ENCODE peak calls at places on chromosomes 16 and 17, in nine cellular contexts. One of them, this sample, is unnamed.

GRCh38 chr16:11624645-11625607 is 38.2 kb upstream of the LITAF start:
- DNase-seq in A549: no peak
- DNase-seq in lower leg skin: no peak
- DNase-seq in B cell: no peak
- DNase-seq in uterus: no peak
- DNase-seq in colonic mucosa: no peak
- DNase-seq in cardiac muscle cell: no peak
- DNase-seq in progenitor cell of endocrine pancreas: no peak
- DNase-seq in stomach: no peak
- DNase-seq in this sample: no peak

GRCh38 chr17:40555296-40556190 is 9.7 kb downstream of the CCR7 start:
- DNase-seq in cardiac muscle cell: no peak
- DNase-seq in lower leg skin: peak
- DNase-seq in B cell: peak
- DNase-seq in stomach: peak
- DNase-seq in progenitor cell of endocrine pancreas: peak
- DNase-seq in uterus: peak
- DNase-seq in A549: no peak
- DNase-seq in colonic mucosa: no peak
- DNase-seq in this sample: no peak

GRCh38 chr16:6482861-6483530 is 849.6 kb upstream of the RBFOX1 start:
- DNase-seq in A549: no peak
- DNase-seq in colonic mucosa: no peak
- DNase-seq in lower leg skin: no peak
- DNase-seq in uterus: no peak
- DNase-seq in progenitor cell of endocrine pancreas: no peak
- DNase-seq in B cell: no peak
- DNase-seq in stomach: no peak
- DNase-seq in cardiac muscle cell: no peak
- DNase-seq in this sample: no peak

GRCh38 chr17:44348234-44348987 is 3.3 kb downstream of the GRN start:
- DNase-seq in stomach: no peak
- DNase-seq in lower leg skin: no peak
- DNase-seq in B cell: peak
- DNase-seq in cardiac muscle cell: no peak
- DNase-seq in colonic mucosa: no peak
- DNase-seq in uterus: no peak
- DNase-seq in A549: no peak
- DNase-seq in progenitor cell of endocrine pancreas: no peak
- DNase-seq in this sample: no peak

GRCh38 chr16:82061861-82062525 is 26.9 kb downstream of the HSD17B2 start:
- DNase-seq in progenitor cell of endocrine pancreas: no peak
- DNase-seq in A549: peak
- DNase-seq in colonic mucosa: no peak
- DNase-seq in lower leg skin: no peak
- DNase-seq in cardiac muscle cell: peak
- DNase-seq in uterus: no peak
- DNase-seq in B cell: peak
- DNase-seq in stomach: no peak
- DNase-seq in this sample: no peak

GRCh38 chr17:52930145-52930544 is 771.6 kb upstream of the CA10 start:
- DNase-seq in stomach: no peak
- DNase-seq in A549: no peak
- DNase-seq in B cell: no peak
- DNase-seq in progenitor cell of endocrine pancreas: no peak
- DNase-seq in uterus: no peak
- DNase-seq in cardiac muscle cell: no peak
- DNase-seq in colonic mucosa: no peak
- DNase-seq in lower leg skin: no peak
- DNase-seq in this sample: no peak

GRCh38 chr17:82957469-82957795 is 117.6 kb upstream of the ZNF750 start:
- DNase-seq in stomach: peak
- DNase-seq in lower leg skin: no peak
- DNase-seq in A549: no peak
- DNase-seq in colonic mucosa: no peak
- DNase-seq in progenitor cell of endocrine pancreas: no peak
- DNase-seq in cardiac muscle cell: no peak
- DNase-seq in B cell: no peak
- DNase-seq in uterus: no peak
- DNase-seq in this sample: no peak

GRCh38 chr17:5705081-5705875 is 121.0 kb upstream of the NLRP1 start:
- DNase-seq in colonic mucosa: no peak
- DNase-seq in progenitor cell of endocrine pancreas: no peak
- DNase-seq in lower leg skin: peak
- DNase-seq in uterus: no peak
- DNase-seq in A549: peak
- DNase-seq in B cell: no peak
- DNase-seq in cardiac muscle cell: peak
- DNase-seq in stomach: no peak
- DNase-seq in this sample: peak

GRCh38 chr16:3283525-3284447 is 495 bp downstream of the ZNF263 start:
- DNase-seq in colonic mucosa: no peak
- DNase-seq in B cell: no peak
- DNase-seq in A549: no peak
- DNase-seq in uterus: no peak
- DNase-seq in progenitor cell of endocrine pancreas: peak
- DNase-seq in cardiac muscle cell: no peak
- DNase-seq in stomach: no peak
- DNase-seq in lower leg skin: no peak
- DNase-seq in this sample: peak

GRCh38 chr17:29115906-29116651 is 64.1 kb downstream of the MYO18A start:
- DNase-seq in cardiac muscle cell: peak
- DNase-seq in stomach: no peak
- DNase-seq in B cell: peak
- DNase-seq in lower leg skin: no peak
- DNase-seq in colonic mucosa: no peak
- DNase-seq in uterus: no peak
- DNase-seq in A549: peak
- DNase-seq in progenitor cell of endocrine pancreas: no peak
- DNase-seq in this sample: peak

GRCh38 chr16:77238593-77238992 is 39.4 kb downstream of the SYCE1L start:
- DNase-seq in colonic mucosa: no peak
- DNase-seq in uterus: no peak
- DNase-seq in B cell: no peak
- DNase-seq in A549: no peak
- DNase-seq in cardiac muscle cell: no peak
- DNase-seq in progenitor cell of endocrine pancreas: no peak
- DNase-seq in lower leg skin: no peak
- DNase-seq in stomach: no peak
- DNase-seq in this sample: no peak

GRCh38 chr16:70706948-70707465 is 21.2 kb upstream of the MTSS2 start:
- DNase-seq in lower leg skin: no peak
- DNase-seq in cardiac muscle cell: peak
- DNase-seq in progenitor cell of endocrine pancreas: no peak
- DNase-seq in uterus: peak
- DNase-seq in B cell: no peak
- DNase-seq in stomach: no peak
- DNase-seq in colonic mucosa: no peak
- DNase-seq in A549: peak
- DNase-seq in this sample: no peak

GRCh38 chr17:42253173-42253545 is 23.0 kb downstream of the STAT5B start:
- DNase-seq in progenitor cell of endocrine pancreas: no peak
- DNase-seq in lower leg skin: no peak
- DNase-seq in A549: no peak
- DNase-seq in stomach: no peak
- DNase-seq in colonic mucosa: no peak
- DNase-seq in uterus: no peak
- DNase-seq in cardiac muscle cell: no peak
- DNase-seq in B cell: no peak
- DNase-seq in this sample: no peak

GRCh38 chr17:68368387-68368786 is 77.1 kb downstream of the ARSG start:
- DNase-seq in cardiac muscle cell: no peak
- DNase-seq in progenitor cell of endocrine pancreas: no peak
- DNase-seq in colonic mucosa: no peak
- DNase-seq in A549: no peak
- DNase-seq in uterus: no peak
- DNase-seq in stomach: no peak
- DNase-seq in lower leg skin: no peak
- DNase-seq in B cell: no peak
- DNase-seq in this sample: no peak

GRCh38 chr16:578870-579405 is 9.2 kb downstream of the PIGQ start:
- DNase-seq in cardiac muscle cell: peak
- DNase-seq in colonic mucosa: peak
- DNase-seq in uterus: peak
- DNase-seq in lower leg skin: no peak
- DNase-seq in A549: peak
- DNase-seq in B cell: peak
- DNase-seq in stomach: peak
- DNase-seq in progenitor cell of endocrine pancreas: peak
- DNase-seq in this sample: peak

GRCh38 chr17:78444392-78444791 is 65.9 kb downstream of the PGS1 start:
- DNase-seq in colonic mucosa: no peak
- DNase-seq in lower leg skin: no peak
- DNase-seq in cardiac muscle cell: no peak
- DNase-seq in progenitor cell of endocrine pancreas: no peak
- DNase-seq in uterus: no peak
- DNase-seq in B cell: no peak
- DNase-seq in stomach: no peak
- DNase-seq in A549: no peak
- DNase-seq in this sample: no peak

GRCh38 chr17:78449983-78450382 is 71.5 kb downstream of the PGS1 start:
- DNase-seq in colonic mucosa: no peak
- DNase-seq in B cell: no peak
- DNase-seq in stomach: no peak
- DNase-seq in cardiac muscle cell: no peak
- DNase-seq in progenitor cell of endocrine pancreas: no peak
- DNase-seq in lower leg skin: no peak
- DNase-seq in A549: no peak
- DNase-seq in uterus: no peak
- DNase-seq in this sample: no peak

GRCh38 chr17:78450696-78451344 is 72.4 kb downstream of the PGS1 start:
- DNase-seq in colonic mucosa: no peak
- DNase-seq in lower leg skin: no peak
- DNase-seq in A549: no peak
- DNase-seq in progenitor cell of endocrine pancreas: no peak
- DNase-seq in uterus: no peak
- DNase-seq in cardiac muscle cell: no peak
- DNase-seq in B cell: no peak
- DNase-seq in stomach: no peak
- DNase-seq in this sample: no peak

GRCh38 chr17:78446833-78447232 is 68.4 kb downstream of the PGS1 start:
- DNase-seq in A549: no peak
- DNase-seq in colonic mucosa: no peak
- DNase-seq in B cell: no peak
- DNase-seq in progenitor cell of endocrine pancreas: no peak
- DNase-seq in cardiac muscle cell: no peak
- DNase-seq in stomach: no peak
- DNase-seq in lower leg skin: no peak
- DNase-seq in uterus: no peak
- DNase-seq in this sample: no peak

DNA sequence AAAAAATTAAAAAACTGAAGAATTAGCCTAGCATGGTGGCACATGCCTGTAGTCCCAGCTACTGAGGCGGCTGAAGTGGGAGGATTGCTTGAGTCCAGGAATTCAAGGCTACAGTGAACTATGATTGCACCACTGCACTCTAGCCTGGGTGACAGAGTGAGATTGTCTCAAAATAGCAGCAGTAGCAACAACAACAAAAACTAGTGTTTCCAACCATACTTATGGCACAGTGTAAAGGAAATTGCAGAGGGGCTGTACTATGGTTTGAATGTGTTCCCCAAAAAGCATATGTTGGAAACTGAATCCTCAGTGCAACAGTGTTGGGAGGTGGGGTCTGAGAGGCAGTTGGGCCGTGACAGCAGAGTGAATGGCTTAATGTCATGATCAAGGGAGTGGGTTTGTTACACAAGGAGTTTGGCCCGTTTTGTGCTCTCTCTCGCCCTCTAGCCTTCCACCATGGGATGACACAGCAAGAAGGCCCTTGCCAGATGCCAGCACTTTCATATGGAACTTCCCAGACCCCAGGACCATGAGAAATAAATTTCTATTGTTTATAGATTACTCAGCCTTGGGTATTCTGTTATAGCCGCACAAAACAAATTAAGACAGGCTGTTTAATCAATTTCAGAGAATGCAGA is 70.0 kb downstream of the PGS1 start:
- DNase-seq in uterus: no peak
- DNase-seq in progenitor cell of endocrine pancreas: no peak
- DNase-seq in A549: no peak
- DNase-seq in cardiac muscle cell: peak
- DNase-seq in B cell: no peak
- DNase-seq in stomach: no peak
- DNase-seq in colonic mucosa: no peak
- DNase-seq in lower leg skin: no peak
- DNase-seq in this sample: no peak
- TF ChIP-seq CTCF in uterus: no peak
- TF ChIP-seq CTCF in progenitor cell of endocrine pancreas: peak
- TF ChIP-seq CTCF in A549: no peak
- TF ChIP-seq CTCF in cardiac muscle cell: peak
- TF ChIP-seq CTCF in B cell: no peak
- TF ChIP-seq CTCF in stomach: no peak
- TF ChIP-seq CTCF in colonic mucosa: no peak
- TF ChIP-seq CTCF in lower leg skin: no peak
- TF ChIP-seq CTCF in this sample: peak

GRCh38 chr16:50555892-50556673 is 7.9 kb downstream of the NKD1 start:
- DNase-seq in lower leg skin: no peak
- DNase-seq in colonic mucosa: no peak
- DNase-seq in uterus: no peak
- DNase-seq in stomach: no peak
- DNase-seq in progenitor cell of endocrine pancreas: no peak
- DNase-seq in cardiac muscle cell: no peak
- DNase-seq in A549: no peak
- DNase-seq in B cell: no peak
- DNase-seq in this sample: no peak
- TF ChIP-seq CTCF in lower leg skin: no peak
- TF ChIP-seq CTCF in colonic mucosa: no peak
- TF ChIP-seq CTCF in uterus: no peak
- TF ChIP-seq CTCF in stomach: no peak
- TF ChIP-seq CTCF in progenitor cell of endocrine pancreas: no peak
- TF ChIP-seq CTCF in cardiac muscle cell: no peak
- TF ChIP-seq CTCF in A549: no peak
- TF ChIP-seq CTCF in B cell: no peak
- TF ChIP-seq CTCF in this sample: no peak

DNA sequence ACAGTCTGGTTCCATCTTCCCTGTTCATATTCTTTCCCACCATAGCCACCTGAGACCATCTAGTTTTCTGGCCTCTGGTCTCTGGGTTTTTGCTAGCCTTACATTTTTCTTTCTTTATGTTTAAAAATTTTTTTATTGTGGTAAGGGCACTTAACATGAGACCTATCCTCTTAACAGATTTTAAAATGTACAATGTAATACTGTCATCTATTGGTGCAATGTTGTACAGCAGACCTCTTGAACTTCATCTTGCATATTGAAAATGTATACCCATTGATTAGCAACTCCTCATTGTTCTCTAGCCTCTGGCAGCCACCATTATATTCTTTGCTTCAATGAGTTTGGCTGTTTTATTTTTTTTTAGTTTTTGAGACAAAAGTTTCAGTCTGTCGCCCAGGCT is 39.2 kb downstream of the ITGAM start:
- DNase-seq in lower leg skin: no peak
- DNase-seq in stomach: no peak
- DNase-seq in B cell: no peak
- DNase-seq in uterus: no peak
- DNase-seq in colonic mucosa: no peak
- DNase-seq in A549: no peak
- DNase-seq in progenitor cell of endocrine pancreas: no peak
- DNase-seq in cardiac muscle cell: peak
- DNase-seq in this sample: no peak
- TF ChIP-seq CTCF in lower leg skin: no peak
- TF ChIP-seq CTCF in stomach: no peak
- TF ChIP-seq CTCF in B cell: peak
- TF ChIP-seq CTCF in uterus: no peak
- TF ChIP-seq CTCF in colonic mucosa: peak
- TF ChIP-seq CTCF in A549: peak
- TF ChIP-seq CTCF in progenitor cell of endocrine pancreas: peak
- TF ChIP-seq CTCF in cardiac muscle cell: no peak
- TF ChIP-seq CTCF in this sample: no peak

GRCh38 chr17:16285646-16286008 is 67.6 kb downstream of the CENPV start:
- DNase-seq in A549: no peak
- DNase-seq in B cell: no peak
- DNase-seq in stomach: no peak
- DNase-seq in uterus: no peak
- DNase-seq in progenitor cell of endocrine pancreas: no peak
- DNase-seq in colonic mucosa: no peak
- DNase-seq in lower leg skin: no peak
- DNase-seq in cardiac muscle cell: no peak
- DNase-seq in this sample: no peak
- TF ChIP-seq CTCF in A549: peak
- TF ChIP-seq CTCF in B cell: peak
- TF ChIP-seq CTCF in stomach: peak
- TF ChIP-seq CTCF in uterus: peak
- TF ChIP-seq CTCF in progenitor cell of endocrine pancreas: peak
- TF ChIP-seq CTCF in colonic mucosa: peak
- TF ChIP-seq CTCF in lower leg skin: no peak
- TF ChIP-seq CTCF in cardiac muscle cell: peak
- TF ChIP-seq CTCF in this sample: no peak

This sample was measured in nephron progenitor cell.